ENCODE peak calls at places on chromosomes 7 and 10, in four cellular contexts. One of them, this sample, is unnamed.

GRCh38 chr7:143305423-143306070 is 10.4 kb upstream of the CLCN1 start:
- DNase-seq in H9: peak; percentile 64
- DNase-seq in neuronal stem cell: no peak
- DNase-seq in mesenchymal stem cell: peak; percentile 51
- DNase-seq in this sample: peak; percentile 66

GRCh38 chr10:61779950-61780659 is 117.4 kb downstream of the CABCOCO1 start:
- DNase-seq in H9: no peak
- DNase-seq in neuronal stem cell: no peak
- DNase-seq in mesenchymal stem cell: peak; percentile 94
- DNase-seq in this sample: peak; percentile 59

GRCh38 chr7:39357648-39358047 is 208.6 kb upstream of the YAE1 start:
- DNase-seq in H9: peak; percentile 47
- DNase-seq in neuronal stem cell: peak; percentile 9
- DNase-seq in mesenchymal stem cell: no peak
- DNase-seq in this sample: peak; percentile 36

GRCh38 chr7:154953006-154953684 is 49.8 kb downstream of the PAXIP1 start:
- DNase-seq in H9: peak; percentile 80
- DNase-seq in neuronal stem cell: peak; percentile 47
- DNase-seq in mesenchymal stem cell: peak; percentile 50
- DNase-seq in this sample: peak; percentile 79

GRCh38 chr10:101215397-101216206 is 13.7 kb downstream of the LBX1 start:
- DNase-seq in H9: no peak
- DNase-seq in neuronal stem cell: no peak
- DNase-seq in mesenchymal stem cell: no peak
- DNase-seq in this sample: no peak

GRCh38 chr10:110944997-110945396 is 25.6 kb downstream of the SHOC2 start:
- DNase-seq in H9: no peak
- DNase-seq in neuronal stem cell: no peak
- DNase-seq in mesenchymal stem cell: peak; percentile 48
- DNase-seq in this sample: no peak

GRCh38 chr7:111168182-111168581 is 77.3 kb downstream of the LRRN3 start:
- DNase-seq in H9: no peak
- DNase-seq in neuronal stem cell: no peak
- DNase-seq in mesenchymal stem cell: peak; percentile 78
- DNase-seq in this sample: no peak

GRCh38 chr7:134632937-134633540 is 13.6 kb upstream of the BPGM start:
- DNase-seq in H9: no peak
- DNase-seq in neuronal stem cell: peak; percentile 30
- DNase-seq in mesenchymal stem cell: peak; percentile 63
- DNase-seq in this sample: peak; percentile 66

GRCh38 chr7:50119815-50120637 is 27.0 kb upstream of the ZPBP start:
- DNase-seq in H9: peak; percentile 64
- DNase-seq in neuronal stem cell: peak; percentile 2
- DNase-seq in mesenchymal stem cell: no peak
- DNase-seq in this sample: peak; percentile 64

GRCh38 chr10:79981673-79982485 is 33.0 kb upstream of the SFTPD start:
- DNase-seq in H9: peak; percentile 80
- DNase-seq in neuronal stem cell: peak; percentile 36
- DNase-seq in mesenchymal stem cell: peak; percentile 43
- DNase-seq in this sample: peak; percentile 76

GRCh38 chr7:116305485-116306408 is 95.4 kb downstream of the TES start:
- DNase-seq in H9: no peak
- DNase-seq in neuronal stem cell: no peak
- DNase-seq in mesenchymal stem cell: peak; percentile 60
- DNase-seq in this sample: peak; percentile 89

GRCh38 chr10:28047061-28047460 is 48.2 kb upstream of the ODAD2 start:
- DNase-seq in H9: no peak
- DNase-seq in neuronal stem cell: no peak
- DNase-seq in mesenchymal stem cell: no peak
- DNase-seq in this sample: no peak

GRCh38 chr10:132710746-132711617 is 75.0 kb downstream of the NKX6-2 start:
- DNase-seq in H9: no peak
- DNase-seq in neuronal stem cell: no peak
- DNase-seq in mesenchymal stem cell: no peak
- DNase-seq in this sample: no peak

GRCh38 chr10:85995791-85996190 is 370.8 kb downstream of the GRID1 start:
- DNase-seq in H9: no peak
- DNase-seq in neuronal stem cell: no peak
- DNase-seq in mesenchymal stem cell: no peak
- DNase-seq in this sample: peak; percentile 56

GRCh38 chr10:124992462-124993344 is 50.8 kb downstream of the ZRANB1 start:
- DNase-seq in H9: peak; percentile 60
- DNase-seq in neuronal stem cell: peak; percentile 36
- DNase-seq in mesenchymal stem cell: peak; percentile 68
- DNase-seq in this sample: peak; percentile 79

GRCh38 chr10:110783509-110784103 is 88.1 kb upstream of the PDCD4 start:
- DNase-seq in H9: no peak
- DNase-seq in neuronal stem cell: no peak
- DNase-seq in mesenchymal stem cell: no peak
- DNase-seq in this sample: no peak

GRCh38 chr10:42488416-42488815 is 150.0 kb downstream of the ZNF33B start:
- DNase-seq in H9: no peak
- DNase-seq in neuronal stem cell: no peak
- DNase-seq in mesenchymal stem cell: no peak
- DNase-seq in this sample: no peak

GRCh38 chr10:43037942-43038782 is 38.7 kb upstream of the RET start:
- DNase-seq in H9: peak; percentile 18
- DNase-seq in neuronal stem cell: no peak
- DNase-seq in mesenchymal stem cell: no peak
- DNase-seq in this sample: no peak

GRCh38 chr7:124765401-124766352 is at the start of gene GPR37:
- DNase-seq in H9: peak; percentile 95
- DNase-seq in neuronal stem cell: peak; percentile 70
- DNase-seq in mesenchymal stem cell: peak; percentile 95
- DNase-seq in this sample: peak; percentile 97
- H3K4me2 ChIP-seq in H9: peak within 1 kb of the TSS; percentile 72
- H3K4me2 ChIP-seq in neuronal stem cell: peak within 1 kb of the TSS; percentile 98
- H3K4me2 ChIP-seq in mesenchymal stem cell: peak within 1 kb of the TSS; percentile 83
- H3K4me2 ChIP-seq in this sample: peak within 1 kb of the TSS; percentile 76

DNA sequence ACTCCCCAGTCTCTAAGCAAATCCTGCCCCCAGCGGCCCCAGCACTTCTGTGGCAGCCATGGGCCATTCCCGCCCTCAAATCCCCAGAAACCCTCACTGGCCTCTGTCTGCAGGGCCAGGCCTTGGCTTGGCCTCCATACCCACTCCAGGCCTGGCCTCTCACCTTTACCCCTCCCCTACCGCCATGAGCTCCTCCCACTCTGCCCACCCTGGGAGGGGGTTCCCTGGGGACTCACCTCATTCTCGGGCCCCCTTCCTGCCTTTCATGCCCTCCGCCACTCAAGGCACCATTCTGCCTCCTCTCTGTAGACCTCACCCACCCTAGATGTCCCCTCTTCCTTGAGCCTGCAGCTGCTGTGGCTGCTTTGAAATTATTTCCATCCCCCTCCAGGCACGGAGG is 41.0 kb downstream of the PRF1 start:
- DNase-seq in H9: no peak
- DNase-seq in neuronal stem cell: no peak
- DNase-seq in mesenchymal stem cell: no peak
- DNase-seq in this sample: no peak
- H2AK5ac ChIP-seq in H9: no peak overlapping the region
- H2AK5ac ChIP-seq in neuronal stem cell: no peak overlapping the region
- H2AK5ac ChIP-seq in mesenchymal stem cell: no peak overlapping the region
- H2AK5ac ChIP-seq in this sample: no peak overlapping the region

DNA sequence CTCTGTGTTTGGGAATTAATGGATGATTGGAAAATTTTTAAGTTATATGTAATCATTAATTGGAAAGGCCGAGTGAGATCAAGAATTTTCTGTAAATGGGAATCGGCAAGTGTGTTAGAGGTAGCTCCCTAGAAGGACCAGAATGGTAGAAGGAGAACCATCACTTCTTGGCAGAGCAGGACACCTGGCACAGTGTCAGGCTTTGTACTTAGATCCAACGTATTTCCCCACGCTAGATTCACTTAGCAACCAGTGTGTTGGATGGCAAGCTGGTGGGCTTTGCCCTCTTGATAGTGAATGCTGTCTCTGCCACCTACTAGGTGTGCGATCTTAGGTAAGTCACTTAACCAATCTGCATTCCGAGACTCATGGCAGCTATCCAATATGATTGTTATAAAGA is 107.8 kb upstream of the ZNF438 start:
- DNase-seq in H9: no peak
- DNase-seq in neuronal stem cell: no peak
- DNase-seq in mesenchymal stem cell: no peak
- DNase-seq in this sample: no peak
- H3K23ac ChIP-seq in H9: no peak overlapping the region
- H3K23ac ChIP-seq in neuronal stem cell: no peak overlapping the region
- H3K23ac ChIP-seq in mesenchymal stem cell: no peak overlapping the region
- H3K23ac ChIP-seq in this sample: no peak overlapping the region

GRCh38 chr7:123657304-123657685 is 1.6 kb downstream of the LMOD2 start:
- DNase-seq in H9: no peak
- DNase-seq in neuronal stem cell: no peak
- DNase-seq in mesenchymal stem cell: no peak
- DNase-seq in this sample: no peak

GRCh38 chr7:123655614-123656013 is at the start of gene LMOD2:
- DNase-seq in H9: no peak
- DNase-seq in neuronal stem cell: no peak
- DNase-seq in mesenchymal stem cell: no peak
- DNase-seq in this sample: no peak

GRCh38 chr7:123660514-123661354 is 5.1 kb downstream of the LMOD2 start:
- DNase-seq in H9: no peak
- DNase-seq in neuronal stem cell: no peak
- DNase-seq in mesenchymal stem cell: no peak
- DNase-seq in this sample: peak; percentile 35

GRCh38 chr7:123656544-123657303 is 1.1 kb downstream of the LMOD2 start:
- DNase-seq in H9: no peak
- DNase-seq in neuronal stem cell: no peak
- DNase-seq in mesenchymal stem cell: no peak
- DNase-seq in this sample: no peak

GRCh38 chr7:123658023-123658422 is 2.4 kb downstream of the LMOD2 start:
- DNase-seq in H9: no peak
- DNase-seq in neuronal stem cell: no peak
- DNase-seq in mesenchymal stem cell: no peak
- DNase-seq in this sample: no peak
- H3K4me2 ChIP-seq in H9: no peak overlapping the region
- H3K4me2 ChIP-seq in neuronal stem cell: no peak overlapping the region
- H3K4me2 ChIP-seq in mesenchymal stem cell: no peak overlapping the region
- H3K4me2 ChIP-seq in this sample: no peak overlapping the region

GRCh38 chr7:33806284-33807157 is 98.8 kb upstream of the BMPER start:
- DNase-seq in H9: no peak
- DNase-seq in neuronal stem cell: no peak
- DNase-seq in mesenchymal stem cell: peak; percentile 49
- DNase-seq in this sample: peak; percentile 11
- H2AK5ac ChIP-seq in H9: no peak overlapping the region
- H2AK5ac ChIP-seq in neuronal stem cell: no peak overlapping the region
- H2AK5ac ChIP-seq in mesenchymal stem cell: peak overlapping the region; percentile 69
- H2AK5ac ChIP-seq in this sample: peak overlapping the region; percentile 96

DNA sequence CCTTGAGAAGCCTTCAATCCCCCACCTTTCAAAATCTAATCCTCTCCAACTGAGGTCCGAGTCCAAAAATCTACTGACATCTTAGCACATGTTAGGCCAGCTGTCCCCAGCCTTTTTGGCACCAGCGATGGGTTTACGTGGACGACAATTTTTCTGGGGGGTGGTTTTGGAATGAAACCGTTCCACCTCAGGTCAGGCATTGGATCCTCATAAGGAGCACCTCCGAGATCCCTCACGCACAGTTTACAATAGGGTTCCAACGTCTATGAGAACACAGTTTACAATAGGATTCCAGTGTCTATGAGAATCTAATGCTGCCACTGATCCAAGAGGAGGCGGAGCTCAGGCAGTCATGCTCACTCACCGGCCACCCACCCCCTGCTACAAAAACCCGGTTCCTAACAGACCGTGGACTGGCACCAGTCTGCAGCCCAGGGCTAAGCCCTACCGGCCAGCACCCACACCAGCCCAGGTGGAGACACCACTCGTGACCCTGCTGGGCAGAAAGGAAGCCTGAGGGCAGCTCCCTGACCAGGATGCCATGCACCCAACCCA is 107.6 kb downstream of the DIP2C start:
- DNase-seq in H9: no peak
- DNase-seq in neuronal stem cell: no peak
- DNase-seq in mesenchymal stem cell: no peak
- DNase-seq in this sample: no peak
- H3K23ac ChIP-seq in H9: no peak overlapping the region
- H3K23ac ChIP-seq in neuronal stem cell: no peak overlapping the region
- H3K23ac ChIP-seq in mesenchymal stem cell: no peak overlapping the region
- H3K23ac ChIP-seq in this sample: no peak overlapping the region

GRCh38 chr7:96303686-96304443 is 18.0 kb downstream of the SLC25A13 start:
- DNase-seq in H9: no peak
- DNase-seq in neuronal stem cell: no peak
- DNase-seq in mesenchymal stem cell: peak; percentile 80
- DNase-seq in this sample: no peak

GRCh38 chr7:96300487-96300886 is 21.4 kb downstream of the SLC25A13 start:
- DNase-seq in H9: no peak
- DNase-seq in neuronal stem cell: no peak
- DNase-seq in mesenchymal stem cell: no peak
- DNase-seq in this sample: no peak

GRCh38 chr7:96304573-96304972 is 17.3 kb downstream of the SLC25A13 start:
- DNase-seq in H9: no peak
- DNase-seq in neuronal stem cell: no peak
- DNase-seq in mesenchymal stem cell: peak; percentile 15
- DNase-seq in this sample: no peak

GRCh38 chr7:96300981-96301380 is 20.9 kb downstream of the SLC25A13 start:
- DNase-seq in H9: no peak
- DNase-seq in neuronal stem cell: no peak
- DNase-seq in mesenchymal stem cell: no peak
- DNase-seq in this sample: no peak

DNA sequence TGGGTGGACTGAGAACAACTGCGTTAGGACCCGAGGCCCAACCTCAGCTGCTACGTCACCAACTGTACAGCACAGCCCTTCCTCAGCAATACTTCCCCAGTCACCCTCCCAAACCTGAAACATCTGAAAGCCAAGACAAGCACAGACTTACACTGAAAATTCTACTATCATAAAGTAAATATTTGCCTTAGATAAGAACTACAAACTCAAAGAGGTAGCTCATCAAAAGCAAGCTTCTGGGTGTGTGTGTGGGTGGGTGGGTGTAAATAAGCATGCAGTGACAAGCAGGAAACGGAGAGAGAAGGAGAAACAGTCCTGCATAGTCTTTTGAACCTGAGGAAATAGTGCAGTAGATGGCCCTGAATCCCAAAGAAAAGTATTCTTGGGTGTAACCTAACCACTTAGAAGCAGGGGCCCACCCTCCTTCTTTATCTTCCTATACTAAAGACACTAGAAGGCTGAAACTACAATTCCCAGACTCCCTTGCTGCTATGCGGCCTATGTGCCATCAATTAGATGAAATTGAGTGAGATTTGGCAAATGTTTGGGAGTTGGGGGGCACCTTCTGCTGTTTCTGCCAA is 18.7 kb downstream of the SLC25A13 start:
- DNase-seq in H9: no peak
- DNase-seq in neuronal stem cell: no peak
- DNase-seq in mesenchymal stem cell: no peak
- DNase-seq in this sample: peak; percentile 56
- H3K4me2 ChIP-seq in H9: no peak overlapping the region
- H3K4me2 ChIP-seq in neuronal stem cell: no peak overlapping the region
- H3K4me2 ChIP-seq in mesenchymal stem cell: no peak overlapping the region
- H3K4me2 ChIP-seq in this sample: no peak overlapping the region

GRCh38 chr10:104648421-104648820 is 7.3 kb downstream of the SORCS3 start:
- DNase-seq in H9: no peak
- DNase-seq in neuronal stem cell: no peak
- DNase-seq in mesenchymal stem cell: no peak
- DNase-seq in this sample: no peak

DNA sequence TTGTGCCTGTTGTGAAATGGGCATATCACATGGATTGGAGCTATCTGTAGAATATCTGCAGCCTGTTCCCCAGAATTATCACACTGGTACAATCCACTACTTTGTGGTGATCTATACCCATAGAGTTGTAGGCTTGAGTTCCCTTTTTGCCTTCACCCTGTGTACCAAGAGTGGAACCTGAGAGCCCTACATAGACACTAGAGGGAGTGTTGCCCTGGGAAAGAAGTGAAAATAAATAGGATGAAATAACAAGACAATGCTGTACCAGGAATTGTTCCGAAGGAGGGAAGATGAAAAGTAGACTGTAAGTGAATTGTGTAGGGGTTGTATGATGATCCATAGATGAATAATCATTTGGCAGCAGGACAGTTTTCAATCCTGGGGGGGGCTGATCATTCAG is 9.0 kb downstream of the SORCS3 start:
- DNase-seq in H9: no peak
- DNase-seq in neuronal stem cell: no peak
- DNase-seq in mesenchymal stem cell: no peak
- DNase-seq in this sample: peak; percentile 34
- H2AK5ac ChIP-seq in H9: no peak overlapping the region
- H2AK5ac ChIP-seq in neuronal stem cell: no peak overlapping the region
- H2AK5ac ChIP-seq in mesenchymal stem cell: no peak overlapping the region
- H2AK5ac ChIP-seq in this sample: no peak overlapping the region

This sample was measured in mesendoderm.